ENCODE peak calls at places on chromosomes 16 and 17, in seven cellular contexts. X is IMR-90; K is left ventricle myocardium inferior; L is right atrium auricular region; Z is CD4-positive, CD25-positive, alpha-beta regulatory T cell; T is body of pancreas; P is H7. U is an unnamed sample.

GRCh38 chr16:89565506-89566372 is 5.3 kb downstream of the RPL13 start:
- DNase-seq in T (peak; percentile 74), X (peak; percentile 44), P (peak; percentile 89), K (peak; percentile 37), L (no peak), Z (no peak), U (peak; percentile 67)

GRCh38 chr16:8370374-8371015 is 219.8 kb downstream of the TMEM114 start:
- DNase-seq in P (no peak), X (peak; percentile 7), Z (no peak), T (peak; percentile 80), K (no peak), L (no peak), U (no peak)

GRCh38 chr16:54783226-54783625 is 147.4 kb upstream of the IRX5 start:
- DNase-seq in L (no peak), T (no peak), Z (no peak), K (no peak), X (no peak), P (no peak), U (no peak)

GRCh38 chr17:289409-289808 is 63.2 kb downstream of the RPH3AL start:
- DNase-seq in K (no peak), P (no peak), X (no peak), L (no peak), T (peak; percentile 10), Z (no peak), U (no peak)

GRCh38 chr16:30615358-30616076 is 5.3 kb upstream of the ZNF689 start:
- DNase-seq in Z (peak; percentile 52), K (peak; percentile 46), X (peak; percentile 8), P (peak; percentile 90), T (peak; percentile 40), L (no peak), U (peak; percentile 41)

GRCh38 chr16:8923199-8923598 is 40.5 kb downstream of the USP7 start:
- DNase-seq in L (no peak), P (no peak), X (no peak), K (no peak), T (no peak), Z (no peak), U (no peak)

GRCh38 chr17:32320847-32321246 is 21.1 kb downstream of the C17orf75 start:
- DNase-seq in Z (no peak), T (no peak), X (no peak), L (no peak), K (no peak), P (no peak), U (no peak)

GRCh38 chr17:57555636-57556175 is 189.4 kb downstream of the CCDC182 start:
- DNase-seq in T (no peak), P (no peak), L (no peak), X (no peak), K (no peak), Z (no peak), U (no peak)

GRCh38 chr16:24700549-24701392 is 28.7 kb upstream of the TNRC6A start:
- DNase-seq in X (peak; percentile 98), K (peak; percentile 62), Z (no peak), P (peak; percentile 65), T (peak; percentile 85), L (peak; percentile 90), U (no peak)

GRCh38 chr16:80317132-80318098 is 223.4 kb upstream of the DYNLRB2 start:
- DNase-seq in K (no peak), T (no peak), P (peak; percentile 68), L (no peak), X (peak; percentile 20), Z (no peak), U (no peak)

GRCh38 chr16:12575288-12575687 is 228.4 kb downstream of the CPPED1 start:
- DNase-seq in Z (no peak), P (no peak), K (no peak), L (no peak), X (no peak), T (no peak), U (no peak)

GRCh38 chr17:49015924-49016774 is 19.0 kb downstream of the IGF2BP1 start:
- DNase-seq in P (no peak), L (no peak), K (no peak), T (no peak), Z (no peak), X (peak; percentile 20), U (no peak)

GRCh38 chr17:1177099-1177996 is 2.4 kb downstream of the ABR start:
- DNase-seq in Z (no peak), K (peak; percentile 43), P (no peak), T (no peak), X (peak; percentile 44), L (no peak), U (no peak)

GRCh38 chr17:74386397-74386796 is 19.1 kb downstream of the GPR142 start:
- DNase-seq in X (no peak), P (no peak), K (peak; percentile 67), L (peak; percentile 66), T (no peak), Z (no peak), U (no peak)

GRCh38 chr16:57562669-57563486 is 20.4 kb downstream of the ADGRG5 start:
- DNase-seq in P (peak; percentile 43), T (no peak), K (no peak), Z (no peak), X (no peak), L (peak; percentile 26), U (no peak)

GRCh38 chr16:53440125-53440524 is 5.9 kb downstream of the RBL2 start:
- DNase-seq in P (no peak), K (no peak), T (no peak), X (no peak), L (no peak), Z (no peak), U (no peak)

GRCh38 chr16:88548985-88549384 is 21.2 kb upstream of the ZC3H18 start:
- DNase-seq in K (no peak), T (no peak), X (no peak), P (peak; percentile 36), Z (no peak), L (no peak), U (no peak)
- H3K27me3 ChIP-seq in K (peaks cover 77% of the 10 kb centered on the region), T (no peaks in the 10 kb centered on the region), X (peaks cover 61% of the 10 kb centered on the region), P (peaks cover 8% of the 10 kb centered on the region), Z (no peaks in the 10 kb centered on the region), L (no peaks in the 10 kb centered on the region), U (no peaks in the 10 kb centered on the region)

GRCh38 chr16:1494711-1495110 is 1.6 kb downstream of the TELO2 start:
- DNase-seq in Z (no peak), L (peak; percentile 68), P (no peak), X (peak; percentile 15), K (peak; percentile 65), T (no peak), U (no peak)
- H3K4me3 ChIP-seq in Z (no peak overlapping the region), L (peak overlapping the region; percentile 76), P (no peak overlapping the region), X (no peak overlapping the region), K (peak overlapping the region; percentile 85), T (no peak overlapping the region), U (no peak overlapping the region)

DNA sequence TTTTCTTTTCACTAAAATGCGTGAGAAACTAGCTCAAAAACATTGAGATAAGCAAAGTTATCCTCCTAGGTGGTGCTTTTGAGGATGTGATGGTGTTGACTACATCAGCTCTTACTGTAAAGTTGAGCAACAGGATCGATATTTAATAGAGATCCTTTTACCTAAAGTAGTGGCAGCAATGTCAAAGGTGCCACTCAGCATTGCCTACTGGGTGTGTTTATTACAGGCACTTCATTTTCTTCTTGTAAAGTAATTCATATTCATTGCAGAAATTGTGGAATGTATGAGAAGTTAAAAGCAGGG is 1.4 kb downstream of the PSMD3 start:
- DNase-seq in T (no peak), P (no peak), X (no peak), Z (no peak), K (no peak), L (no peak), U (no peak)
- H3K27me3 ChIP-seq in T (no peaks in the 10 kb centered on the region), P (no peaks in the 10 kb centered on the region), X (no peaks in the 10 kb centered on the region), Z (no peaks in the 10 kb centered on the region), K (peaks cover 18% of the 10 kb centered on the region), L (no peaks in the 10 kb centered on the region), U (no peaks in the 10 kb centered on the region)

DNA sequence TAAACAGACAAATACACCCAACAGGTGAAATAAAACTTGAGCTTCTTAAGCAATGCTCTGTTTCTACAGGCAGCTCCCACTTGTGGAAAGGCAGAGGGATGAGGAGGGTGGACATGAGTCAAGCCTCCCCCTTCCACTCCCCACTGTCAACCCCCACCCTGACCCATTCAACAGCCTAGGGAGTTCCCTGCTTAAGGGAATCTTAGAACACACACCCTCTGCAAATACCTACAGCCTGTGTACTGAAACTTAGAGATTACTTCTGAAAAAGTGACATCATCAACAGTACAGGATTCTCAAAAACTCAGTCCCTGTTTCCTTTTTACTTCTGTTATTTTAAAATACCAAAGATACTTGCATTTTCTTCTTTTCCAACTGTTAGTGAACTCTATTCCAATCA is 345.4 kb downstream of the SOX9 start:
- DNase-seq in X (peak; percentile 88), P (no peak), L (no peak), K (no peak), T (no peak), Z (no peak), U (no peak)
- H3K4me3 ChIP-seq in X (peak overlapping the region; percentile 25), P (no peak overlapping the region), L (no peak overlapping the region), K (no peak overlapping the region), T (no peak overlapping the region), Z (no peak overlapping the region), U (no peak overlapping the region)

DNA sequence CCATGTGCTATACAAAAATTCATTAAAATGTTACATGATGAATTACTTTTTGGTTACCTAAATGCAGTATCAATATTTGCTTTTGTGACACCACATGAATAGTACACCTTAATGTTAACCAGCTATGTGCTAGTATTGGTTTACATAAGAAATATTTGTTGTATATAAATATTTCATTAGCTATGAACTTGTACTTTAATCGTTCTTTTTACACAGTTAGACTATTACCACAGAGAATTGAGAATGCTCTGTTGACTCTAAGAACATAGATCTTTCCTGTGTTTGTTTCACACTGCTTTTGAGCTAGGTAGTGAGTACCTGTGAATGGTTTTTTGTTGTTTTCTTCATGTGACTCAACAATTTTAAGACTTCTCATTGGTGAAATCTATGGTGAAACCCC is 93.4 kb downstream of the KANSL1 start:
- DNase-seq in X (no peak), K (no peak), L (no peak), P (no peak), T (no peak), Z (no peak), U (no peak)
- H3K27me3 ChIP-seq in X (no peaks in the 10 kb centered on the region), K (no peaks in the 10 kb centered on the region), L (no peaks in the 10 kb centered on the region), P (no peaks in the 10 kb centered on the region), T (no peaks in the 10 kb centered on the region), Z (no peaks in the 10 kb centered on the region), U (no peaks in the 10 kb centered on the region)

DNA sequence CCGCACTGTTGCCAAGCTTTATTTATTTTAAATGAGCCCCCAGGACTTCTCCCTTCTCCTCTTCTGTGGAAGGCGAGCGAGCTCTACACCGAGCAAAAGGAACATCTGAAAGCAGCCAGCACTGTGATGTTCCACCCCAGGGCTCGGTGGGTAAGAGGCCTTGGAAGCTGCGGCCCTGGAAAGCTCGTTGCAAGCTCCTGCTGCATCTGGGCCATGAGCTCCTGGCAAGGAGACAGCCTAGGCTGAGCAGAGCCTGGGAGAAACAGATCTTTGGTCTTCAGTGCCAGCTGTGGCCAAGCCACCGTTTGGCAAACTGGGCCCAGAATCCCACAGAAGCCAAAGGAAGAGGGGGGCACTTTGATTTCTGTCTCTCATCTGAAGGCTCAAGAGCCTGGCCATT is 114.1 kb downstream of the ENGASE start:
- DNase-seq in L (no peak), P (no peak), X (no peak), Z (no peak), K (no peak), T (no peak), U (no peak)
- H3K4me3 ChIP-seq in L (no peak overlapping the region), P (no peak overlapping the region), X (no peak overlapping the region), Z (no peak overlapping the region), K (no peak overlapping the region), T (no peak overlapping the region), U (no peak overlapping the region)

DNA sequence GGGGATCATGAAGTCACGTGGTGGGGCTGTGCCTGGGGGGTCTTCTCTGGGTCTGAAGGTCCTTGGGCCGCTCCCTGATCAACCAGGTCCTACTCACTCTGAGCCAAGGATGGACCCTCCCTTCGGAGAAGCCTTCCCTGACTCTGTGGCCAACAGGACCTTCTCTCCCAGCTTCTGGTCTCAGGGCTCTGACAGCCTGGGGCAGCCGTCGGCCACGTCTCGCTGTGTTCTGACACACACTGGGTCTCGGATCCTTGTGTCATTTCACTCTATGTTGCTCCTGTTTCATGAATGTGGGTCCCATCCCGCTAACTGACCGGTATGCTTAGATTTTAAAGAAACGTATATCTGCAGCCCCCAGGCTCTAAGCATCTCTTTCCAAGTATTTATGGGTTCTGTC is 256.1 kb downstream of the ENGASE start:
- DNase-seq in L (no peak), Z (no peak), T (no peak), X (no peak), K (no peak), P (no peak), U (no peak)
- H3K27me3 ChIP-seq in L (no peaks in the 10 kb centered on the region), Z (no peaks in the 10 kb centered on the region), T (no peaks in the 10 kb centered on the region), X (peaks cover 3% of the 10 kb centered on the region), K (peaks cover 100% of the 10 kb centered on the region), P (no peaks in the 10 kb centered on the region), U (no peaks in the 10 kb centered on the region)

U was measured in naive thymus-derived CD4-positive, alpha-beta T cell.